ENCODE peak calls at places on chromosomes 12 and 14, in five cellular contexts. P, R, A, M and H are unnamed samples.

GRCh38 chr14:75675265-75675960 is 14.4 kb downstream of the TTLL5 start:
- DNase-seq in A (no peak), R (no peak), M (no peak), P (peak; percentile 11), H (no peak)

GRCh38 chr14:72740966-72741835 is 152.7 kb downstream of the DPF3 start:
- DNase-seq in M (peak; percentile 40), A (no peak), R (no peak), P (no peak), H (no peak)

GRCh38 chr12:69641546-69641945 is 30.8 kb upstream of the LRRC10 start:
- DNase-seq in M (no peak), P (no peak), R (no peak), A (no peak), H (no peak)

GRCh38 chr12:58513866-58514265 is 406.4 kb downstream of the LRIG3 start:
- DNase-seq in M (no peak), R (no peak), P (peak; percentile 8), A (no peak), H (no peak)

GRCh38 chr14:66330916-66331315 is 155.3 kb upstream of the CCDC196 start:
- DNase-seq in A (no peak), R (no peak), P (peak; percentile 10), M (no peak), H (no peak)

GRCh38 chr12:115922952-115923564 is 354.4 kb downstream of the MED13L start:
- DNase-seq in P (peak; percentile 13), A (no peak), M (peak; percentile 30), R (no peak), H (no peak)

GRCh38 chr12:11840350-11840749 is 190.9 kb downstream of the ETV6 start:
- DNase-seq in R (no peak), M (no peak), P (peak; percentile 34), A (no peak), H (no peak)

GRCh38 chr12:111189792-111190191 is 179.1 kb downstream of the PHETA1 start:
- DNase-seq in A (no peak), M (no peak), P (no peak), R (no peak), H (no peak)

GRCh38 chr12:3436496-3437060 is 54.4 kb upstream of the PRMT8 start:
- DNase-seq in A (no peak), P (peak; percentile 8), M (no peak), R (peak; percentile 21), H (no peak)

GRCh38 chr12:56714431-56714929 is 10.6 kb downstream of the NACA start:
- DNase-seq in A (no peak), M (no peak), P (no peak), R (no peak), H (no peak)

GRCh38 chr12:99907210-99907609 is 77.5 kb downstream of the ANKS1B start:
- DNase-seq in R (no peak), M (no peak), P (no peak), A (no peak), H (no peak)

GRCh38 chr14:74595006-74595735 is 16.9 kb downstream of the LTBP2 start:
- DNase-seq in R (peak; percentile 87), M (no peak), P (peak; percentile 86), A (peak; percentile 35), H (no peak)

GRCh38 chr14:104390221-104390931 is 189.2 kb upstream of the C14orf180 start:
- DNase-seq in P (no peak), R (no peak), M (peak; percentile 44), A (no peak), H (no peak)

GRCh38 chr12:42730286-42730685 is 140.7 kb upstream of the PRICKLE1 start:
- DNase-seq in A (no peak), R (no peak), P (peak; percentile 41), M (no peak), H (no peak)

GRCh38 chr12:89059721-89060120 is 292.6 kb downstream of the DUSP6 start:
- DNase-seq in M (no peak), A (no peak), P (peak; percentile 33), R (no peak), H (no peak)

GRCh38 chr12:48818831-48819590 is 715 bp downstream of the CACNB3 start:
- DNase-seq in A (no peak), M (no peak), P (peak; percentile 33), R (no peak), H (no peak)

GRCh38 chr12:55043542-55043941 is 23.8 kb downstream of the NEUROD4 start:
- DNase-seq in A (peak; percentile 49), M (no peak), R (no peak), P (no peak), H (no peak)

GRCh38 chr14:100153560-100153959 is 5.9 kb downstream of the DEGS2 start:
- DNase-seq in M (no peak), R (no peak), P (no peak), A (no peak), H (no peak)

GRCh38 chr14:31992051-31992450 is 85.1 kb upstream of the ARHGAP5 start:
- DNase-seq in M (no peak), A (no peak), P (peak; percentile 92), R (no peak), H (no peak)

GRCh38 chr12:124928095-124928911 is 13.9 kb upstream of the UBC start:
- DNase-seq in M (peak; percentile 88), R (peak; percentile 69), P (peak; percentile 87), A (peak; percentile 74), H (peak; percentile 19)

GRCh38 chr12:43968736-43969135 is 132.9 kb downstream of the TMEM117 start:
- DNase-seq in M (no peak), P (no peak), R (no peak), A (no peak), H (no peak)

GRCh38 chr12:80988986-80989385 is 51.3 kb upstream of the LIN7A start:
- DNase-seq in M (no peak), P (peak; percentile 8), R (no peak), A (peak; percentile 34), H (no peak)

GRCh38 chr12:108689314-108690190 is 41.8 kb downstream of the CORO1C start:
- DNase-seq in P (peak; percentile 59), A (peak; percentile 48), M (no peak), R (peak; percentile 73), H (no peak)

GRCh38 chr14:33061667-33062325 is 123.1 kb downstream of the NPAS3 start:
- DNase-seq in R (no peak), A (no peak), M (no peak), P (peak; percentile 6), H (no peak)

GRCh38 chr12:91178139-91178561 is 4.5 kb downstream of the DCN start:
- DNase-seq in R (no peak), P (peak; percentile 73), A (no peak), M (no peak), H (no peak)

GRCh38 chr14:21527320-21527679 is 1.2 kb upstream of the SALL2 start:
- DNase-seq in M (no peak), P (no peak), R (no peak), A (no peak), H (no peak)

GRCh38 chr12:112924986-112925385 is 13.3 kb upstream of the OAS3 start:
- DNase-seq in P (no peak), R (no peak), A (no peak), M (no peak), H (no peak)

GRCh38 chr14:91367173-91368171 is 50.1 kb downstream of the CCDC88C start:
- DNase-seq in R (peak; percentile 30), A (peak; percentile 56), M (no peak), P (peak; percentile 49), H (peak; percentile 78)

GRCh38 chr12:20463920-20464524 is 95.7 kb downstream of the PDE3A start:
- DNase-seq in P (no peak), R (no peak), M (no peak), A (no peak), H (no peak)

GRCh38 chr14:104319489-104320241 is 181.3 kb downstream of the KIF26A start:
- DNase-seq in A (no peak), M (no peak), P (no peak), R (no peak), H (no peak)

GRCh38 chr12:97301576-97301975 is 161.0 kb upstream of the RMST start:
- DNase-seq in R (no peak), A (no peak), M (no peak), P (no peak), H (no peak)

GRCh38 chr12:26648066-26648465 is 184.9 kb downstream of the ITPR2 start:
- DNase-seq in P (peak; percentile 10), R (no peak), M (no peak), A (no peak), H (no peak)

GRCh38 chr12:46043972-46044520 is 53.7 kb upstream of the SCAF11 start:
- DNase-seq in A (no peak), R (no peak), P (peak; percentile 0), M (no peak), H (no peak)

GRCh38 chr12:124675881-124676688 is 108.7 kb upstream of the NCOR2 start:
- DNase-seq in P (peak; percentile 52), M (no peak), R (no peak), A (peak; percentile 51), H (no peak)

GRCh38 chr14:71594828-71595227 is 337.4 kb upstream of the RGS6 start:
- DNase-seq in M (no peak), R (no peak), A (no peak), P (peak; percentile 27), H (no peak)

GRCh38 chr14:64110832-64111231 is 183.3 kb downstream of the ESR2 start:
- DNase-seq in R (no peak), M (no peak), P (no peak), A (no peak), H (no peak)

GRCh38 chr14:39247256-39247655 is 13.5 kb downstream of the MIA2 start:
- DNase-seq in R (no peak), P (peak; percentile 82), M (no peak), A (no peak), H (no peak)

DNA sequence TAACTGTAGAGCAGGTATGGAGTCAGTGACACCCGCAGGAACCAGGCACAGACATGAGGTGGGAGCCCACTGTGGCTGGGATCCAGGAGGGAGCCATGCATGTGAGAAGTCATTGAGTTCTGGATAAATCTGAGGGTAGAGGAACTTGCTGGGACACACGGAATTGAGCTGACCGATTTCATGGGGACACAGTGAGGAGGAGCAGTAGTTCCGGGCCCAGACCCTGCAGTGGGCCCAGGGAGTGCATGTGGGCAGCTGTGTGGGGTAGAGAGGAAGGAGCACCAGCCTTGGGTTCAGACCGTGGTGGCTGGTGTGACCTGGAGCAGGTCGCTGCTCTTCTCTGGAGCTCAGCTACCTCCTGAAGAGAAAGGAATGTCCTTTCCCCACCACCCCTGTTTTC is 8.4 kb downstream of the SERPINA3 start:
- DNase-seq in R (no peak), M (no peak), A (no peak), P (no peak), H (no peak)
- H3K9me3 ChIP-seq in R (no peaks in the 10 kb centered on the region), M (no peaks in the 10 kb centered on the region), A (no peaks in the 10 kb centered on the region), P (no peaks in the 10 kb centered on the region), H (peaks cover 6% of the 10 kb centered on the region)

GRCh38 chr12:132909030-132909368 is 21.6 kb upstream of the CHFR start:
- DNase-seq in A (no peak), P (no peak), M (no peak), R (no peak), H (no peak)
- H3K9me3 ChIP-seq in A (no peaks in the 10 kb centered on the region), P (no peaks in the 10 kb centered on the region), M (no peaks in the 10 kb centered on the region), R (no peaks in the 10 kb centered on the region), H (no peaks in the 10 kb centered on the region)

GRCh38 chr12:132936163-132936562 is 19.9 kb downstream of the ZNF605 start:
- DNase-seq in M (no peak), A (no peak), R (no peak), P (no peak), H (no peak)
- H3K9me3 ChIP-seq in M (peaks cover 24% of the 10 kb centered on the region), A (no peaks in the 10 kb centered on the region), R (peaks cover 3% of the 10 kb centered on the region), P (no peaks in the 10 kb centered on the region), H (peaks cover 12% of the 10 kb centered on the region)

DNA sequence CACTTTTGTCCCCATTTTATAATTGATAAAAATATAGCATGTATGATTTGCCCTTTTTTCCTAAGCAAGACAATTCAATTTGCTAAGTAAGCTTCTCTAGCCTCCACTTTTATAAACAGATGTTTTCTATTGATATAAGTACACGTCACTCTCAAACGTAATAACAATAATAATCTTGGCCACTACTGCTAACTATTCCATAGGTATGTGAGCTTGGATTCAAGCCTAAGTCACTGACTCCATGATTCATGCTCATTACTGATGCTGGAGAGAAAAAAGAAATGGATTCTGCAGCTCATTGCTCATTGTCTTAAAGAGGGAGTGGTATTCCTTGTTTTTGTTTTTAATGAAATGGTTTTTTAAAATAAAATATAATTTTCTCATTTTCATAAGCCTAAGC is 661.0 kb downstream of the GALC start:
- DNase-seq in P (peak; percentile 5), R (no peak), A (no peak), M (no peak), H (no peak)
- H3K9me3 ChIP-seq in P (no peaks in the 10 kb centered on the region), R (no peaks in the 10 kb centered on the region), A (no peaks in the 10 kb centered on the region), M (no peaks in the 10 kb centered on the region), H (no peaks in the 10 kb centered on the region)